ENCODE peak calls at places on chromosome 21, in four cellular contexts. D, J, X and U are unnamed samples.

GRCh38 chr21:20451051-20451450 is 547.2 kb upstream of the NCAM2 start:
- DNase-seq in D (no peak), J (no peak), X (no peak), U (no peak)

GRCh38 chr21:40687625-40688024 is 159.3 kb downstream of the DSCAM start:
- DNase-seq in D (no peak), J (no peak), X (no peak), U (no peak)

GRCh38 chr21:39384674-39385298 is 35.9 kb upstream of the HMGN1 start:
- DNase-seq in D (no peak), J (no peak), X (no peak), U (no peak)

GRCh38 chr21:38777015-38777414 is 28.7 kb upstream of the ETS2 start:
- DNase-seq in D (no peak), J (no peak), X (no peak), U (no peak)

GRCh38 chr21:30340714-30341573 is 3.5 kb upstream of the KRTAP27-1 start:
- DNase-seq in D (peak; percentile 41), J (no peak), X (peak; percentile 56), U (no peak)

GRCh38 chr21:28884481-28884880 is 108.2 kb downstream of the LTN1 start:
- DNase-seq in D (no peak), J (no peak), X (no peak), U (no peak)

GRCh38 chr21:43921602-43921978 is 56.6 kb downstream of the AGPAT3 start:
- DNase-seq in D (no peak), J (no peak), X (no peak), U (no peak)

GRCh38 chr21:28781602-28782274 is 210.9 kb downstream of the LTN1 start:
- DNase-seq in D (no peak), J (no peak), X (no peak), U (no peak)

GRCh38 chr21:39867198-39867650 is at the start of gene PCP4:
- DNase-seq in D (peak; percentile 45), J (peak; percentile 83), X (peak; percentile 48), U (no peak)

GRCh38 chr21:42120904-42121535 is 49.9 kb downstream of the UMODL1 start:
- DNase-seq in D (no peak), J (no peak), X (no peak), U (no peak)

GRCh38 chr21:42120056-42120903 is 49.2 kb downstream of the UMODL1 start:
- DNase-seq in D (peak; percentile 47), J (no peak), X (no peak), U (no peak)

GRCh38 chr21:42117229-42118048 is 46.3 kb downstream of the UMODL1 start:
- DNase-seq in D (peak; percentile 87), J (peak; percentile 85), X (peak; percentile 83), U (no peak)

GRCh38 chr21:42118121-42118795 is 47.1 kb downstream of the UMODL1 start:
- DNase-seq in D (no peak), J (no peak), X (no peak), U (no peak)

GRCh38 chr21:42118901-42119300 is 47.8 kb downstream of the UMODL1 start:
- DNase-seq in D (peak; percentile 26), J (no peak), X (no peak), U (no peak)
- TF ChIP-seq POLR2AphosphoS5 in D (no peak), J (no peak), X (no peak), U (no peak)

GRCh38 chr21:15682182-15682895 is 47.4 kb upstream of the USP25 start:
- DNase-seq in D (no peak), J (no peak), X (no peak), U (no peak)
- TF ChIP-seq POLR2AphosphoS5 in D (no peak), J (no peak), X (no peak), U (no peak)

GRCh38 chr21:32366191-32366590 is 26.6 kb downstream of the URB1 start:
- DNase-seq in D (no peak), J (no peak), X (no peak), U (peak; percentile 1)

GRCh38 chr21:32367158-32367557 is 25.7 kb downstream of the URB1 start:
- DNase-seq in D (no peak), J (no peak), X (no peak), U (peak; percentile 25)

GRCh38 chr21:32370971-32371766 is 21.6 kb downstream of the URB1 start:
- DNase-seq in D (no peak), J (no peak), X (no peak), U (peak; percentile 24)

GRCh38 chr21:32371913-32372314 is 20.9 kb downstream of the URB1 start:
- DNase-seq in D (no peak), J (peak; percentile 81), X (peak; percentile 36), U (peak; percentile 65)

DNA sequence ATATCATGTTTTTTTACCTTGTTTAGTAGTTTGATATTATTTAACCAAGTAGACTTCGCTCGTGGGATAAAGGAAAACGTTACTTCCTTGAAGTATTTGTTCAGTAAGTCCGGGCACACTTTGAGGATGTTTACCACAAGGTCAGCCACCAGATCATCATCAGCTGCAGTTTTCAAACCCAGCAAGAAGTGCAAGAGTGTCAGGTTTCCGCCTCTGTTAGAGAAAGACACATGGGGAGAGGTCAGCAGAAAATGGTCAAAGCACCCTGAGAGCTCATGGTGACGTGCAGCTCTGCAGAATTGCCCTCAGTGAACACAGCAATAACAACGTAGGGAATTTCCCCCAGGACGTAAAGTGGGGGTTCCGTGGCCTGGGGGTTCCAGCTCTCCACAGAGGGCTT is 24.4 kb downstream of the URB1 start:
- DNase-seq in D (no peak), J (no peak), X (no peak), U (no peak)
- TF ChIP-seq POLR2AphosphoS5 in D (no peak), J (no peak), X (no peak), U (no peak)

DNA sequence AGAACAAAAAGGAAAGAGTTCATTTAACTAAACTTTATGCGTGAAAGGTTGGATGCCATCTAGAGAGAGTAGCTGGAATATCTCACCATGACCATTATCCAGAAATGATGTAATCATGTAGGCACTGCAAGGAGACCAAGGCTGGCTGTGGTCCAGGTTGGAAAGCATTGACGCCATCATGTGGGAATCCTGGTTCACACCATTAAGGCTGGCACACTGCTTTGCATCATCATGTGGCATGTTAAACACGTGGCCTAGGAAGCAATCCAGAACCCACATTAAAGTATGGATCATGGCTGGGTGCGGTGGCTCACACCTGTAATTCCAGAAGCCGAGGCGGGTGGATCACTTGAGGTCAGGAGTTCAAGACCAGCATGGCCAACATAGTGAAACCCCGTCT is 4.3 kb downstream of the ADAMTS1 start:
- DNase-seq in D (no peak), J (peak; percentile 84), X (no peak), U (no peak)
- TF ChIP-seq POLR2AphosphoS5 in D (peak; percentile 66), J (peak; percentile 77), X (peak; percentile 58), U (no peak)

GRCh38 chr21:37363936-37364335 is 2.6 kb upstream of the DYRK1A start:
- DNase-seq in D (no peak), J (no peak), X (no peak), U (no peak)

GRCh38 chr21:37367301-37367757 is 756 bp downstream of the DYRK1A start:
- DNase-seq in D (peak; percentile 19), J (no peak), X (peak; percentile 27), U (no peak)

GRCh38 chr21:37364722-37365121 is 1.9 kb upstream of the DYRK1A start:
- DNase-seq in D (no peak), J (no peak), X (no peak), U (no peak)

GRCh38 chr21:37366488-37367300 is at the start of gene DYRK1A:
- DNase-seq in D (peak; percentile 99), J (peak; percentile 100), X (peak; percentile 97), U (peak; percentile 99)

DNA sequence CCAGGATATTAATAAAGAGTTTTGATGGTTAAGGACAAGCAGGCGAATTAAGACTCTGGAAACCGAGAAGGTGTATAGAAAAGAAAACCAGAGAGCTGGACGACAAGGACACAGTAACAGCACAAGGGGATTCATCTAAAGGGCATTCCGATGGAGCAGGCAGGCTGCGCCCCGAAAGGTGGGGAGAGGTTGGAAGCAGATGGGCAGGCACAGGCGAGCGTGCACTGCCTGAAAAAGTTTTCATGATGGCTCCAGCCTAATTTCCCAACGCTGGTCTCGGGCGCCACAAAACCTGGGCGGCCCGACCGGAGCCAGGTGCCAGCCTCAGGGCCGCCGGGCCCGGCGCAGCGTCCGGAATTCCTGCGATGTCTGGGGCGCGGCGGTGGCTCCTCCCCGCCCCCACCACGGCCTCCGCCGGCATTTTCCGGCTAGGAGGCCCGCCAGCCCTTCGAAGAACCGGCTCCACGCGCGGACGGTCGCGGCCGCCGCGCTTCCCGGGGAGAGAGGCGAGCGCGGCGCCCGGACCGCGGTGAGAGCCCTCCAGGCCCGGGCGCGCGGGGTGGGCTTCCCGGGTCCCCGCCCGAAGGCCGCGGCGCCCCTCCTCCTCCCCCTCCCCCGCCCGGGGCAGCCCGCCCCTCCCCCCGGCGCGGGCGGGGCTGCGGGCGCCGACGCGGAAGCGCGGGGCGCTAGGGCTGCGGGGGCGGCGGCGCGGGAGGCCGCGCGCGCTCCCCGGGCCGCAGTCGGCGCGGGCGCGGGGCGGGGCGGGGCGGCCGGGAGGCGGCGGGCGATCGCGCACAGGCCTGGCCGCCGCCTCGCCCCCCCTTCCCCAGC is 701 bp upstream of the DYRK1A start:
- DNase-seq in D (peak; percentile 76), J (peak; percentile 82), X (peak; percentile 77), U (peak; percentile 84)
- TF ChIP-seq POLR2AphosphoS5 in D (no peak), J (peak; percentile 52), X (peak; percentile 67), U (peak; percentile 81)

GRCh38 chr21:35565204-35565611 is 495.1 kb downstream of the SETD4 start:
- DNase-seq in D (no peak), J (no peak), X (peak; percentile 40), U (no peak)

GRCh38 chr21:35566874-35567273 is 493.5 kb downstream of the SETD4 start:
- DNase-seq in D (no peak), J (no peak), X (no peak), U (no peak)

GRCh38 chr21:35562876-35563275 is 497.4 kb downstream of the SETD4 start:
- DNase-seq in D (no peak), J (no peak), X (no peak), U (no peak)

GRCh38 chr21:35561076-35561475 is 499.2 kb downstream of the SETD4 start:
- DNase-seq in D (no peak), J (no peak), X (no peak), U (no peak)

GRCh38 chr21:35563885-35564451 is 496.4 kb downstream of the SETD4 start:
- DNase-seq in D (peak; percentile 11), J (peak; percentile 74), X (no peak), U (no peak)
- TF ChIP-seq POLR2AphosphoS5 in D (peak; percentile 15), J (peak; percentile 65), X (no peak), U (no peak)

GRCh38 chr21:36647279-36648093 is 51.4 kb upstream of the SIM2 start:
- DNase-seq in D (no peak), J (no peak), X (peak; percentile 47), U (no peak)
- TF ChIP-seq POLR2AphosphoS5 in D (no peak), J (no peak), X (peak; percentile 30), U (no peak)

GRCh38 chr21:32245971-32246370 is 32.9 kb downstream of the MIS18A start:
- DNase-seq in D (no peak), J (no peak), X (no peak), U (no peak)

GRCh38 chr21:32240708-32241433 is 38.0 kb downstream of the MIS18A start:
- DNase-seq in D (no peak), J (no peak), X (no peak), U (no peak)

GRCh38 chr21:32237021-32237420 is 41.8 kb downstream of the MIS18A start:
- DNase-seq in D (no peak), J (no peak), X (no peak), U (no peak)

GRCh38 chr21:32238063-32238462 is 40.8 kb downstream of the MIS18A start:
- DNase-seq in D (no peak), J (no peak), X (no peak), U (no peak)

DNA sequence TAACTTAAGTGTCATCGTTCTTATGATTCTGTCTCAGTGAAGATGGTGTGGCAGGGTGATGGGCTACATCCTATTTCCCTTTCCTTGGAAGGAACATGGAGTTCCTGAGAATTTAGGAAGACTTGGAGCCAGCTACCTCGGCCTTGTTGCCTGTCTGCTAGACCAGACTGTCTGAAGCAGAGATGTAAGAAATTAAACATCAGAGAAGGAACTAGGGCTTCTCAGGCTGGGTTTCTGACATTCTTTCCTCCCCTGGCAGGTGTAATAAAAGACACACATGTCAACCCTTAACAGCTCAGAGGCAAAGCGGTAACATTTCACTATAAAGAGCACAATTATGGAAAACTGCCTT is 37.4 kb downstream of the MIS18A start:
- DNase-seq in D (no peak), J (no peak), X (no peak), U (no peak)
- TF ChIP-seq POLR2AphosphoS5 in D (no peak), J (no peak), X (no peak), U (no peak)